ENCODE peak calls at places on chromosomes 11 and 22, in four cellular contexts. T, C, R and D are unnamed samples.

GRCh38 chr11:118310781-118311485 is 6.4 kb downstream of the CD3E start:
- DNase-seq in T (no peak), R (no peak), C (no peak), D (no peak)

GRCh38 chr11:74138021-74138420 is 32.8 kb downstream of the C2CD3 start:
- DNase-seq in R (peak), T (no peak), C (no peak), D (no peak)

GRCh38 chr22:36432592-36433317 is 45.0 kb upstream of the MYH9 start:
- DNase-seq in T (no peak), R (no peak), C (peak), D (no peak)

GRCh38 chr11:34315006-34315793 is 42.6 kb downstream of the ABTB2 start:
- DNase-seq in C (no peak), R (no peak), T (no peak), D (no peak)

GRCh38 chr22:49497266-49497665 is 330.4 kb downstream of the BRD1 start:
- DNase-seq in T (no peak), C (no peak), R (peak), D (no peak)

GRCh38 chr11:133570376-133570775 is 38.1 kb upstream of the OPCML start:
- DNase-seq in R (peak), T (no peak), C (no peak), D (peak)

GRCh38 chr11:44852159-44852707 is 98.5 kb downstream of the TP53I11 start:
- DNase-seq in C (no peak), R (peak), T (no peak), D (no peak)

GRCh38 chr11:113014262-113014661 is 53.0 kb downstream of the NCAM1 start:
- DNase-seq in R (no peak), C (no peak), T (no peak), D (no peak)

GRCh38 chr22:46897246-46897623 is 134.8 kb downstream of the TBC1D22A start:
- DNase-seq in C (no peak), T (no peak), R (no peak), D (no peak)

GRCh38 chr11:46504817-46505613 is 88.8 kb downstream of the AMBRA1 start:
- DNase-seq in C (no peak), R (no peak), T (peak), D (no peak)

GRCh38 chr11:41921991-41922390 is 462.5 kb upstream of the LRRC4C start:
- DNase-seq in R (no peak), T (no peak), C (peak), D (no peak)

GRCh38 chr22:39175127-39176066 is 22.9 kb upstream of the CBX7 start:
- DNase-seq in T (no peak), C (peak), R (no peak), D (peak)

GRCh38 chr22:39718921-39719320 is 148.4 kb downstream of the CACNA1I start:
- DNase-seq in C (no peak), T (no peak), R (no peak), D (no peak)

GRCh38 chr11:27600656-27601055 is 94.1 kb upstream of the LIN7C start:
- DNase-seq in R (no peak), C (no peak), T (no peak), D (peak)

GRCh38 chr22:26646158-26646557 is 11.2 kb upstream of the MIAT start:
- DNase-seq in C (no peak), T (no peak), R (no peak), D (no peak)